ENCODE peak calls at places on chromosome 15, in four cellular contexts. One of them, this sample, is unnamed.

GRCh38 chr15:42371125-42371524 is 11.8 kb downstream of the CAPN3 start:
- DNase-seq in K562: peak; percentile 61
- DNase-seq in IMR-90: peak; percentile 37
- DNase-seq in GM12878: no peak
- DNase-seq in this sample: no peak

GRCh38 chr15:64693134-64693533 is 82.3 kb downstream of the RBPMS2 start:
- DNase-seq in IMR-90: peak; percentile 95
- DNase-seq in GM12878: no peak
- DNase-seq in K562: no peak
- DNase-seq in this sample: no peak

GRCh38 chr15:31157644-31158069 is 56.1 kb upstream of the TRPM1 start:
- DNase-seq in IMR-90: no peak
- DNase-seq in GM12878: no peak
- DNase-seq in K562: no peak
- DNase-seq in this sample: no peak

GRCh38 chr15:81375461-81375860 is 1.4 kb upstream of the TMC3 start:
- DNase-seq in GM12878: no peak
- DNase-seq in K562: no peak
- DNase-seq in IMR-90: no peak
- DNase-seq in this sample: no peak

GRCh38 chr15:37019479-37020433 is 80.6 kb downstream of the MEIS2 start:
- DNase-seq in IMR-90: peak; percentile 79
- DNase-seq in GM12878: no peak
- DNase-seq in K562: peak; percentile 47
- DNase-seq in this sample: peak; percentile 49

GRCh38 chr15:57509965-57510364 is 81.7 kb upstream of the MYZAP start:
- DNase-seq in K562: no peak
- DNase-seq in GM12878: no peak
- DNase-seq in IMR-90: no peak
- DNase-seq in this sample: peak; percentile 56

GRCh38 chr15:69017978-69018377 is 3.5 kb downstream of the NOX5 start:
- DNase-seq in IMR-90: no peak
- DNase-seq in GM12878: no peak
- DNase-seq in K562: peak; percentile 28
- DNase-seq in this sample: no peak

GRCh38 chr15:92709064-92709463 is 53.5 kb upstream of the FAM174B start:
- DNase-seq in K562: no peak
- DNase-seq in IMR-90: no peak
- DNase-seq in GM12878: no peak
- DNase-seq in this sample: peak; percentile 79

GRCh38 chr15:64837502-64837901 is 4.2 kb upstream of the PLEKHO2 start:
- DNase-seq in K562: no peak
- DNase-seq in GM12878: no peak
- DNase-seq in IMR-90: no peak
- DNase-seq in this sample: no peak

GRCh38 chr15:22979699-22980188 is 424 bp downstream of the CYFIP1 start:
- DNase-seq in IMR-90: peak; percentile 25
- DNase-seq in GM12878: no peak
- DNase-seq in K562: no peak
- DNase-seq in this sample: peak; percentile 56

GRCh38 chr15:94168250-94168649 is 63.1 kb upstream of the MCTP2 start:
- DNase-seq in GM12878: no peak
- DNase-seq in IMR-90: no peak
- DNase-seq in K562: peak; percentile 7
- DNase-seq in this sample: no peak

GRCh38 chr15:101689901-101690300 is 34.4 kb downstream of the TARS3 start:
- DNase-seq in K562: no peak
- DNase-seq in IMR-90: peak; percentile 68
- DNase-seq in GM12878: no peak
- DNase-seq in this sample: no peak

GRCh38 chr15:82043726-82044372 is 2.0 kb downstream of the MEX3B start:
- DNase-seq in GM12878: no peak
- DNase-seq in IMR-90: no peak
- DNase-seq in K562: no peak
- DNase-seq in this sample: no peak

GRCh38 chr15:48336940-48337339 is 5.7 kb downstream of the DUT start:
- DNase-seq in GM12878: no peak
- DNase-seq in K562: peak; percentile 42
- DNase-seq in IMR-90: peak; percentile 11
- DNase-seq in this sample: peak; percentile 10

GRCh38 chr15:47384316-47384715 is 333.0 kb upstream of the SEMA6D start:
- DNase-seq in IMR-90: peak; percentile 96
- DNase-seq in K562: no peak
- DNase-seq in GM12878: no peak
- DNase-seq in this sample: peak; percentile 97

GRCh38 chr15:100183921-100184480 is 157.8 kb downstream of the ADAMTS17 start:
- DNase-seq in K562: no peak
- DNase-seq in GM12878: no peak
- DNase-seq in IMR-90: no peak
- DNase-seq in this sample: no peak

GRCh38 chr15:88396382-88396781 is 70.8 kb downstream of the MRPL46 start:
- DNase-seq in K562: no peak
- DNase-seq in GM12878: no peak
- DNase-seq in IMR-90: no peak
- DNase-seq in this sample: no peak

GRCh38 chr15:88604381-88604951 is 16.7 kb upstream of the AEN start:
- DNase-seq in K562: no peak
- DNase-seq in IMR-90: no peak
- DNase-seq in GM12878: no peak
- DNase-seq in this sample: no peak

GRCh38 chr15:41568350-41569017 is 9.5 kb downstream of the TYRO3 start:
- DNase-seq in GM12878: no peak
- DNase-seq in K562: peak; percentile 65
- DNase-seq in IMR-90: peak; percentile 37
- DNase-seq in this sample: peak; percentile 16

GRCh38 chr15:66734961-66735908 is 33.2 kb downstream of the SMAD6 start:
- DNase-seq in IMR-90: no peak
- DNase-seq in GM12878: no peak
- DNase-seq in K562: no peak
- DNase-seq in this sample: no peak

GRCh38 chr15:92733090-92733933 is 77.7 kb upstream of the FAM174B start:
- DNase-seq in K562: no peak
- DNase-seq in IMR-90: no peak
- DNase-seq in GM12878: no peak
- DNase-seq in this sample: no peak

GRCh38 chr15:75151214-75152128 is 50.2 kb upstream of the C15orf39 start:
- DNase-seq in GM12878: no peak
- DNase-seq in K562: no peak
- DNase-seq in IMR-90: no peak
- DNase-seq in this sample: no peak

GRCh38 chr15:71629147-71629760 is 181.1 kb upstream of the NR2E3 start:
- DNase-seq in K562: no peak
- DNase-seq in IMR-90: no peak
- DNase-seq in GM12878: no peak
- DNase-seq in this sample: no peak

GRCh38 chr15:60611592-60612346 is 132.8 kb upstream of the ICE2 start:
- DNase-seq in GM12878: no peak
- DNase-seq in IMR-90: no peak
- DNase-seq in K562: no peak
- DNase-seq in this sample: no peak

GRCh38 chr15:85792872-85793621 is 1.7 kb downstream of the KLHL25 start:
- DNase-seq in IMR-90: no peak
- DNase-seq in K562: no peak
- DNase-seq in GM12878: no peak
- DNase-seq in this sample: no peak
- TF ChIP-seq FOS in IMR-90: no peak
- TF ChIP-seq FOS in K562: no peak
- TF ChIP-seq FOS in GM12878: no peak
- TF ChIP-seq FOS in this sample: no peak

DNA sequence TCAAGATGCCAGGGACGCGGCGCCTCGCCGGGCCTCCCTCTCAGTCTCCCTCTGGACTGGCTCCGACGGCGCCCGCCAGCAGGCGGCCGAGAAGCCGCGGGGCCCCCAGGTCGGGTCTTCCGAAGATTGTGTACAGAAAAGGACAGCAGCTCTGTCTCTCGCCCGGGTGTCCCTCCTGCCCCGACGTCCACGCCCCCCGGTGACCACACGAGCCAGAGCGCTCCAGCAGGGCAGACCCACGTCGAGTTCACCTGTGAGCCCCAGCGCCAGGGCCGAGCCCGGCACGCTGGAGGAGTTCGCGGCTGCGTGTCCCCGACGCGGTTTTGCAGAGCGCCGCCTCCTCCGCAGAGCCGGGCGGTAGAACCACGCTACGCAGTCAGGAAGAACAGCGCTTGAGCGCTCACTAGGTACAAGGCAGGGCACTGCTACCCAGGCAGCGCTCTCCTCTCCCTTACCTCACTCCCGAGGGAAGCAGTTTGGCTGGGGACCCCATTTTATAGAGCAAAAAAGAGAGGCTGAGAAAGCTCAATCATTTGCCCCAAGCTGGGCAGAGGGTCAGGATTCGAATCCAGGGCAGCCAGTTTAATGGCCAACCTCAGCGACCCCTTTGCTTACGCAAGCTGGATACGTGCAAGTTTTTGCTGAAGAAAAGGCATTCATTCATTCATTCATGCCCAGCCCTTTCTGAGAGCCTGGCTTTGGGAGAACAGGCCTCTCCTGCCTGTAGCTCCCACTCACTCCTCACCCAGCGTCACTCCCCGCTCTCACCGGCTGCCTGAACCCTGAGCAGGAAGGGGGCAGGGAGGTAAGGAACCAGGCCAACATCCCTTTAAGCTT is 3.0 kb upstream of the TLE3 start:
- DNase-seq in GM12878: no peak
- DNase-seq in IMR-90: peak; percentile 39
- DNase-seq in K562: peak; percentile 45
- DNase-seq in this sample: peak; percentile 53
- H3K4me3 ChIP-seq in GM12878: peak overlapping the region; percentile 37
- H3K4me3 ChIP-seq in IMR-90: peak overlapping the region; percentile 2
- H3K4me3 ChIP-seq in K562: peak overlapping the region; percentile 13
- H3K4me3 ChIP-seq in this sample: peak overlapping the region; percentile 23

GRCh38 chr15:49900836-49901235 is 218.2 kb downstream of the ATP8B4 start:
- DNase-seq in GM12878: no peak
- DNase-seq in K562: no peak
- DNase-seq in IMR-90: no peak
- DNase-seq in this sample: no peak
- TF ChIP-seq CTCF in GM12878: no peak
- TF ChIP-seq CTCF in K562: no peak
- TF ChIP-seq CTCF in IMR-90: no peak
- TF ChIP-seq CTCF in this sample: no peak

GRCh38 chr15:73983211-73983727 is 8.8 kb downstream of the STOML1 start:
- DNase-seq in K562: no peak
- DNase-seq in GM12878: no peak
- DNase-seq in IMR-90: peak; percentile 77
- DNase-seq in this sample: peak; percentile 69
- TF ChIP-seq FOS in K562: no peak
- TF ChIP-seq FOS in GM12878: no peak
- TF ChIP-seq FOS in IMR-90: peak; percentile 72
- TF ChIP-seq FOS in this sample: peak; percentile 40